ENCODE peak calls at places on chromosomes 6 and 20, in seven cellular contexts. A, Q, X, V, E, N and W are unnamed samples.

GRCh38 chr20:45206746-45207145 is at the start of gene SEMG1:
- DNase-seq in X (no peak), V (no peak), N (no peak), Q (no peak), A (no peak), E (no peak), W (no peak)

GRCh38 chr6:56955171-56956155 is 556 bp downstream of the BEND6 start:
- DNase-seq in A (peak; percentile 96), Q (peak; percentile 93), E (peak; percentile 95), N (peak; percentile 36), V (peak; percentile 79), X (peak; percentile 75), W (peak; percentile 67)

GRCh38 chr20:12927489-12927888 is 81.3 kb upstream of the SPTLC3 start:
- DNase-seq in X (no peak), Q (no peak), N (no peak), A (peak; percentile 64), V (no peak), E (peak; percentile 32), W (no peak)

GRCh38 chr6:49401063-49401462 is 62.0 kb downstream of the MMUT start:
- DNase-seq in V (no peak), E (no peak), Q (peak; percentile 43), A (no peak), X (no peak), N (no peak), W (no peak)

GRCh38 chr6:112780498-112781096 is 433.5 kb downstream of the RFPL4B start:
- DNase-seq in A (peak; percentile 61), V (peak; percentile 55), E (peak; percentile 95), Q (peak; percentile 88), X (peak; percentile 81), N (no peak), W (peak; percentile 20)

GRCh38 chr6:169042061-169042460 is 211.6 kb downstream of the THBS2 start:
- DNase-seq in V (no peak), Q (no peak), N (no peak), A (no peak), X (no peak), E (peak; percentile 16), W (no peak)

GRCh38 chr6:74656442-74656841 is 549.4 kb downstream of the COL12A1 start:
- DNase-seq in N (no peak), A (no peak), E (no peak), X (no peak), V (no peak), Q (no peak), W (no peak)

GRCh38 chr6:88982720-88983119 is 19.3 kb upstream of the RNGTT start:
- DNase-seq in V (peak; percentile 43), A (peak; percentile 78), E (peak; percentile 85), Q (peak; percentile 78), X (no peak), N (peak; percentile 43), W (peak; percentile 37)

GRCh38 chr6:24788031-24788665 is 10.6 kb downstream of the ARMH2 start:
- DNase-seq in E (no peak), A (no peak), X (no peak), N (no peak), V (no peak), Q (peak; percentile 18), W (no peak)

GRCh38 chr6:165231581-165232276 is 77.7 kb downstream of the C6orf118 start:
- DNase-seq in N (no peak), V (no peak), X (no peak), E (peak; percentile 50), Q (peak; percentile 24), A (peak; percentile 0), W (no peak)

GRCh38 chr6:15421945-15422733 is 176.3 kb downstream of the JARID2 start:
- DNase-seq in V (no peak), A (no peak), N (no peak), X (no peak), E (no peak), Q (no peak), W (no peak)

GRCh38 chr20:63503524-63503923 is 4.6 kb upstream of the EEF1A2 start:
- DNase-seq in N (no peak), X (no peak), E (no peak), A (no peak), Q (no peak), V (no peak), W (no peak)

GRCh38 chr20:22723659-22724058 is 139.3 kb upstream of the FOXA2 start:
- DNase-seq in A (no peak), Q (peak; percentile 72), E (peak; percentile 72), X (no peak), N (no peak), V (no peak), W (no peak)

GRCh38 chr6:85364354-85364753 is 85.5 kb upstream of the NT5E start:
- DNase-seq in E (peak; percentile 67), V (no peak), A (peak; percentile 84), Q (no peak), N (no peak), X (no peak), W (no peak)

GRCh38 chr6:3351105-3351676 is 92.4 kb downstream of the PSMG4 start:
- DNase-seq in A (no peak), N (no peak), X (no peak), Q (no peak), E (no peak), V (no peak), W (no peak)

GRCh38 chr6:149149682-149150081 is 167.8 kb upstream of the TAB2 start:
- DNase-seq in A (no peak), V (no peak), X (no peak), Q (no peak), N (no peak), E (no peak), W (no peak)

GRCh38 chr6:149150301-149150700 is 167.2 kb upstream of the TAB2 start:
- DNase-seq in Q (no peak), A (no peak), E (no peak), V (no peak), N (no peak), X (no peak), W (no peak)

GRCh38 chr6:149147939-149148718 is 169.4 kb upstream of the TAB2 start:
- DNase-seq in V (no peak), A (no peak), E (no peak), Q (no peak), N (no peak), X (no peak), W (no peak)

GRCh38 chr6:149150999-149151398 is 166.5 kb upstream of the TAB2 start:
- DNase-seq in X (no peak), V (no peak), A (no peak), N (no peak), E (no peak), Q (no peak), W (no peak)

DNA sequence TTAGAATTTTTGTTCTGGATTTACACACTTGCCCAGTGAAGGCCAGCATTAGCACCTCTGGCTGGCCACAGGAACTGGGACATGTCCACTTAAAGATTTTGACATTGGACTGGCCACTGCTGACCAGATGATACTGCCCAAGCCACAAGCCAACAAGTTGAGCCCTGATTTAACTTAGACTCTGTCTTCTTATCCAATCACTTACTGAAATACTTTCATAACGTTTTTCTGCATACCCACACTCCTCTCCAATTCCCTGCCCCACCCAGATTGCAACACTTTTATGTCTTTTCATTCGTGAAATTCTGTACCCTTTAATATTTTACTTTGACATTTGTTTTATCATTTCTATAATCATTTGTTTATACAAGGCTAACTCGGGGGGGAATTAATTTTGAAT is 170.3 kb upstream of the TAB2 start:
- DNase-seq in N (no peak), A (no peak), E (no peak), Q (no peak), X (no peak), V (no peak), W (no peak)
- H3K4me3 ChIP-seq in N (no peak overlapping the region), A (no peak overlapping the region), E (no peak overlapping the region), Q (no peak overlapping the region), X (no peak overlapping the region), V (no peak overlapping the region), W (no peak overlapping the region)

GRCh38 chr6:136160255-136160654 is 89.9 kb downstream of the MTFR2 start:
- DNase-seq in Q (no peak), E (no peak), N (no peak), A (no peak), X (no peak), V (no peak), W (no peak)

GRCh38 chr6:136161950-136162349 is 88.2 kb downstream of the MTFR2 start:
- DNase-seq in V (no peak), Q (no peak), N (no peak), E (no peak), A (no peak), X (no peak), W (no peak)

GRCh38 chr6:136158971-136159370 is 91.1 kb downstream of the MTFR2 start:
- DNase-seq in Q (peak; percentile 53), V (no peak), X (no peak), E (peak; percentile 56), N (no peak), A (no peak), W (no peak)

GRCh38 chr6:136153976-136154375 is 96.1 kb downstream of the MTFR2 start:
- DNase-seq in E (no peak), Q (no peak), N (no peak), V (no peak), X (no peak), A (no peak), W (no peak)

GRCh38 chr6:136158398-136158797 is 91.7 kb downstream of the MTFR2 start:
- DNase-seq in Q (peak; percentile 92), E (peak; percentile 66), A (no peak), X (no peak), V (no peak), N (no peak), W (no peak)
- TF ChIP-seq CTCF in Q (peak; percentile 11), E (no peak), A (no peak), X (no peak), V (no peak), N (no peak), W (no peak)

GRCh38 chr6:7146079-7146828 is 38.5 kb downstream of the RREB1 start:
- DNase-seq in A (peak; percentile 56), E (peak; percentile 67), N (no peak), X (peak; percentile 72), Q (peak; percentile 55), V (no peak), W (peak; percentile 67)

GRCh38 chr6:7148100-7148822 is 40.5 kb downstream of the RREB1 start:
- DNase-seq in Q (no peak), E (no peak), V (no peak), N (no peak), X (no peak), A (peak; percentile 82), W (no peak)

GRCh38 chr6:7145269-7146078 is 37.7 kb downstream of the RREB1 start:
- DNase-seq in V (no peak), N (no peak), Q (no peak), X (no peak), E (no peak), A (peak; percentile 68), W (peak; percentile 76)

GRCh38 chr6:7144810-7145209 is 37.0 kb downstream of the RREB1 start:
- DNase-seq in X (no peak), V (no peak), E (no peak), A (no peak), N (no peak), Q (peak; percentile 51), W (no peak)

GRCh38 chr6:7147051-7147671 is 39.4 kb downstream of the RREB1 start:
- DNase-seq in V (no peak), X (no peak), N (no peak), Q (no peak), E (peak; percentile 54), A (no peak), W (no peak)
- H3K4me3 ChIP-seq in V (no peak overlapping the region), X (no peak overlapping the region), N (peak overlapping the region; percentile 32), Q (no peak overlapping the region), E (no peak overlapping the region), A (no peak overlapping the region), W (no peak overlapping the region)

DNA sequence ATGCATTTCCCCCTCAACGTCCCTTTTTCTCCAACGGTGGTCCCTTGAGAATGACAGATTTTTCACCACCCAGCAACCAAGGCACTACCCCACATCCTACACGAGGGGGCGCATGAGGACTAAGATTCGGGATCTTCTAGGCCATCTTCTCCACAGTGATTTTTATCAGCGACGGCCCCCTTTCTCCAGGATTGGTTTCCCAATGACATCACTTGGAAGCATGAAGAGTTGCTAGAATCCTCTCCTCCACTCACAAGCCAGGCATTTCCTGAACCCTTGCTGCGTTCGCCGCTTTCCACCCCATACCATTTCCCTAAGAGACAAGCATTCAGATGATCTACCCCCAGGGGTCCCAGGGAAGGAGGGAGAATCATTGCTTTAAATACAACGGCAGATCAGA is 252.0 kb downstream of the HIVEP2 start:
- DNase-seq in E (peak; percentile 90), A (peak; percentile 57), V (peak; percentile 74), Q (peak; percentile 82), X (peak; percentile 82), N (no peak), W (peak; percentile 51)
- TF ChIP-seq CTCF in E (peak; percentile 96), A (peak; percentile 92), V (peak; percentile 95), Q (peak; percentile 97), X (peak; percentile 90), N (peak; percentile 88), W (peak; percentile 76)